ENCODE peak calls at places on chromosomes 13 and 19, in five cellular contexts. Z is mesendoderm, V is IMR-90, W is neuronal stem cell, A is H9. O is an unnamed sample. For H3K4me1, the result is how much of the 10 kb centered on the place peaks cover.

GRCh38 chr13:51276684-51277083 is 54.5 kb downstream of the FAM124A start:
- DNase-seq in Z (no peak), V (no peak), W (no peak), A (peak), O (no peak)

GRCh38 chr19:43353606-43354304 is at the start of gene CD177:
- DNase-seq in Z (peak), V (no peak), W (peak), A (no peak), O (no peak)

GRCh38 chr19:21328402-21328801 is 808 bp downstream of the ZNF708 start:
- DNase-seq in Z (peak), V (no peak), W (peak), A (no peak), O (no peak)

GRCh38 chr13:112711528-112712265 is 21.9 kb downstream of the ATP11A start:
- DNase-seq in Z (peak), V (peak), W (peak), A (peak), O (peak)

GRCh38 chr13:72004975-72005374 is 138.0 kb upstream of the DACH1 start:
- DNase-seq in Z (no peak), V (no peak), W (peak), A (no peak), O (no peak)

GRCh38 chr13:29472317-29472961 is 123.0 kb downstream of the SLC7A1 start:
- DNase-seq in Z (peak), V (peak), W (no peak), A (peak), O (peak)

GRCh38 chr13:64332048-64332447 is 2898.1 kb downstream of the PCDH9 start:
- DNase-seq in Z (no peak), V (peak), W (no peak), A (no peak), O (no peak)

GRCh38 chr19:10593820-10594637 is 6.9 kb upstream of the AP1M2 start:
- DNase-seq in Z (no peak), V (no peak), W (no peak), A (no peak), O (no peak)

GRCh38 chr13:33763021-33763420 is 54.9 kb upstream of the RFC3 start:
- DNase-seq in Z (no peak), V (no peak), W (no peak), A (no peak), O (no peak)

GRCh38 chr19:11142528-11143171 is 12.9 kb downstream of the SPC24 start:
- DNase-seq in Z (peak), V (peak), W (peak), A (peak), O (peak)

GRCh38 chr13:95204231-95204765 is 97.0 kb downstream of the ABCC4 start:
- DNase-seq in Z (no peak), V (no peak), W (no peak), A (no peak), O (no peak)

GRCh38 chr13:33401238-33401637 is 115.7 kb upstream of the STARD13 start:
- DNase-seq in Z (no peak), V (no peak), W (no peak), A (no peak), O (no peak)

GRCh38 chr13:109357751-109358150 is 428.6 kb downstream of the IRS2 start:
- DNase-seq in Z (peak), V (peak), W (no peak), A (no peak), O (peak)

GRCh38 chr13:47726394-47726793 is 274.7 kb downstream of the SUCLA2 start:
- DNase-seq in Z (no peak), V (no peak), W (no peak), A (no peak), O (no peak)

GRCh38 chr13:30301827-30302226 is 5.5 kb downstream of the KATNAL1 start:
- DNase-seq in Z (no peak), V (no peak), W (no peak), A (no peak), O (no peak)

GRCh38 chr13:95295026-95295425 is 6.2 kb downstream of the ABCC4 start:
- DNase-seq in Z (no peak), V (no peak), W (no peak), A (no peak), O (no peak)

GRCh38 chr19:24101459-24102122 is 14.6 kb downstream of the ZNF254 start:
- DNase-seq in Z (no peak), V (no peak), W (no peak), A (no peak), O (no peak)

GRCh38 chr19:10416380-10417257 is 3.7 kb upstream of the PDE4A start:
- DNase-seq in Z (peak), V (peak), W (peak), A (peak), O (peak)

GRCh38 chr13:80132741-80133601 is 208.0 kb downstream of the SPRY2 start:
- DNase-seq in Z (peak), V (peak), W (no peak), A (no peak), O (peak)

GRCh38 chr19:55212447-55212846 is 3.1 kb upstream of the PTPRH start:
- DNase-seq in Z (peak), V (no peak), W (no peak), A (no peak), O (no peak)

GRCh38 chr19:38649305-38650179 is 2.1 kb downstream of the ACTN4 start:
- DNase-seq in Z (no peak), V (no peak), W (no peak), A (no peak), O (no peak)

GRCh38 chr19:18507021-18507726 is 14.7 kb downstream of the ELL start:
- DNase-seq in Z (no peak), V (no peak), W (no peak), A (no peak), O (no peak)

GRCh38 chr13:79457948-79458347 is 23.0 kb upstream of the NDFIP2 start:
- DNase-seq in Z (peak), V (peak), W (no peak), A (no peak), O (peak)

GRCh38 chr19:47691782-47692181 is 21.4 kb upstream of the EHD2 start:
- DNase-seq in Z (no peak), V (no peak), W (no peak), A (no peak), O (no peak)

GRCh38 chr19:12513531-12514061 is 29.0 kb upstream of the ZNF709 start:
- DNase-seq in Z (no peak), V (no peak), W (no peak), A (peak), O (no peak)

GRCh38 chr13:99657848-99658265 is 156.6 kb downstream of the TM9SF2 start:
- DNase-seq in Z (peak), V (no peak), W (no peak), A (peak), O (peak)

GRCh38 chr19:17611462-17612244 is 56.2 kb downstream of the COLGALT1 start:
- DNase-seq in Z (no peak), V (no peak), W (no peak), A (no peak), O (no peak)

GRCh38 chr13:98478134-98479129 is 98.5 kb downstream of the STK24 start:
- DNase-seq in Z (peak), V (peak), W (peak), A (peak), O (peak)

GRCh38 chr13:109152311-109152820 is 523.0 kb downstream of the MYO16 start:
- DNase-seq in Z (peak), V (no peak), W (no peak), A (no peak), O (peak)

GRCh38 chr13:31060655-31061054 is 101.0 kb downstream of the HSPH1 start:
- DNase-seq in Z (no peak), V (no peak), W (no peak), A (no peak), O (no peak)

GRCh38 chr13:42991892-42992584 is at the start of gene EPSTI1:
- DNase-seq in Z (peak), V (peak), W (peak), A (peak), O (peak)

GRCh38 chr13:50787316-50788195 is 55.9 kb downstream of the DLEU7 start:
- DNase-seq in Z (peak), V (no peak), W (no peak), A (no peak), O (no peak)

GRCh38 chr19:12778020-12778904 is 2.9 kb upstream of the HOOK2 start:
- DNase-seq in Z (peak), V (peak), W (no peak), A (peak), O (peak)

GRCh38 chr13:77337159-77337558 is 10.3 kb upstream of the MYCBP2 start:
- DNase-seq in Z (no peak), V (no peak), W (no peak), A (no peak), O (no peak)
- H3K23ac ChIP-seq in Z (no peak), V (no peak), W (no peak), A (no peak), O (no peak)

GRCh38 chr19:15379996-15380647 is 535 bp upstream of the AKAP8 start:
- DNase-seq in Z (peak), V (peak), W (no peak), A (peak), O (peak)
- H3K4ac ChIP-seq in Z (peak), V (peak), W (no peak), A (no peak), O (peak)

DNA sequence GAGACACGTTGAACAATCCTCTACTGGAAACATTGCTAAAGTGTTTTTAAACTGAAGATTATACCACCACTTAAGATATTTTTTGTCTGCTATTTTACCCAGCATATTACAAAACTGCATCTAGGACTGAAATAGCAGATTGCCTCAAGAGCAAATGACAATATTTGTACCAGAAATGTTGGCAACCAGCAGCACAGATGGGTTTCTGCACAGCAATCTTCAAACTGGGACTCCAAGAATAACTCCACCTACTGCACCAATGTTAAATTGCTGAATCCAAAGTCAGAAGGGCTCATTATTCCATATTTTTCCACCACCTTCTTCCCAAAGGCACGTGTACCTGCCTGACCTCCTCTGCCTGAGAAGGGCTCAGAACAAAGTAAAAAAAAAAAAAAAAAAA is 79.6 kb downstream of the FOXO1 start:
- DNase-seq in Z (no peak), V (no peak), W (no peak), A (no peak), O (no peak)
- H3K4me1 ChIP-seq in Z (under half), V (under half), W (under half), A (under half), O (under half)

GRCh38 chr13:26950968-26951367 is 190.4 kb upstream of the GPR12 start:
- DNase-seq in Z (no peak), V (no peak), W (no peak), A (no peak), O (no peak)

GRCh38 chr13:26950546-26950945 is 190.0 kb upstream of the GPR12 start:
- DNase-seq in Z (no peak), V (no peak), W (no peak), A (no peak), O (no peak)

GRCh38 chr13:26949701-26950345 is 189.2 kb upstream of the GPR12 start:
- DNase-seq in Z (no peak), V (no peak), W (no peak), A (no peak), O (no peak)

GRCh38 chr13:26946675-26947342 is 186.2 kb upstream of the GPR12 start:
- DNase-seq in Z (peak), V (peak), W (peak), A (no peak), O (peak)

GRCh38 chr13:26948353-26948752 is 187.8 kb upstream of the GPR12 start:
- DNase-seq in Z (no peak), V (no peak), W (no peak), A (no peak), O (no peak)
- H3K23ac ChIP-seq in Z (no peak), V (no peak), W (no peak), A (no peak), O (no peak)

GRCh38 chr19:56295531-56296455 is 18.8 kb downstream of the ZSCAN5A start:
- DNase-seq in Z (no peak), V (no peak), W (no peak), A (no peak), O (no peak)

GRCh38 chr19:56294557-56294956 is 20.1 kb downstream of the ZSCAN5A start:
- DNase-seq in Z (no peak), V (peak), W (no peak), A (no peak), O (no peak)

GRCh38 chr19:56291857-56292256 is 19.3 kb downstream of the EDDM13 start:
- DNase-seq in Z (no peak), V (no peak), W (no peak), A (no peak), O (no peak)

GRCh38 chr19:56290104-56290503 is 17.6 kb downstream of the EDDM13 start:
- DNase-seq in Z (no peak), V (no peak), W (no peak), A (no peak), O (no peak)
- H3K4ac ChIP-seq in Z (no peak), V (no peak), W (no peak), A (no peak), O (no peak)

GRCh38 chr19:1216756-1217155 is 11.2 kb downstream of the STK11 start:
- DNase-seq in Z (no peak), V (no peak), W (no peak), A (no peak), O (no peak)

GRCh38 chr19:1214862-1215731 is 9.5 kb downstream of the STK11 start:
- DNase-seq in Z (no peak), V (no peak), W (no peak), A (no peak), O (no peak)

GRCh38 chr19:1219786-1220451 is 14.3 kb downstream of the STK11 start:
- DNase-seq in Z (no peak), V (no peak), W (no peak), A (no peak), O (no peak)

GRCh38 chr19:1218751-1219567 is 13.4 kb downstream of the STK11 start:
- DNase-seq in Z (no peak), V (no peak), W (no peak), A (no peak), O (no peak)

DNA sequence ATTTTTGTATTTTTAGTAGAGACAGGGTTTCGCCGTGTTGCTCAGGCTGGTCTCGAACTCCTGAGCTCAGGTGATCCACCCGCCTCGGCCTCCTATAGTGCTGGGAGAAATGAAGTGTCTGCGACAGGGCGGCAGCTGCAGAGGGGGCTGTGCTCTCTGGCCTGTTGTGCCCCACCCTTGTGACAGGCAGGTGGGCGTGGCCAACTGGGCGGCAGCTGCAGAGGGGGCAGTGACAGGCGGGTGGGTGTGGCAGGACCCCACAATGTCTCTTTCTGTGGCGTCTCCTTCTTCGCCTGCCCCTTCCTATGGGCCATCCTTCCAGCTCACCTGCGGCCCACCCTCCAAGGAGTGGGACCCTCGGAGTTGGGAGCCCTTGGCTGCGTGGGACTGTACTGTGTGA is 11.8 kb downstream of the STK11 start:
- DNase-seq in Z (no peak), V (no peak), W (no peak), A (no peak), O (no peak)
- H3K4me1 ChIP-seq in Z (under half), V (under half), W (under half), A (under half), O (under half)

DNA sequence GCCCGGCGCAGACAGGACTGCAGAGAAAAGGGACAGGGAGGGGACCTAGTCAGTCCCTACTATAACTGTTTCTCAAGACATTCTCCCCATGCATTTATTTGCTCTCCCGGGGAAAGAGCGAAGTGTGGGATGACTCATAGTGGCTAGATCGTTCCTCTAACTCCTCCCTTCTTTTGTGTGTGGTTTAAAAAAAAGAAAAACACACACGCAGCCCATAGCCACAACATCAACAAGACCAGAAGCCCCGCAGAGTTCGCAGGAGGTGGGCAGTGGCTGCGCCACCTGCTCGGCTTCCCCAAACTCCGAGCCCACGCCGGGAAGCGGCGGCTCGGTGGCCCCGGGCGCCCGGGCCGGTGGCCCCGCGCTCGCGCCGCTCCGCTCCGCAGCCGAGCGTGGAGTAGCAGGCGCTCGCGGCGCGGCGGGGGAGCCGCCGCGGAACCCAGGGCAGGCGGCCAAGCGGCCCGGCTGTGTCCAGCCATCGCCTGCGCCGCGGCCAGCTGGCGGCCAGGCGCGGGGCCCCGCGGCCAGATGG is 698 bp downstream of the TMTC4 start:
- DNase-seq in Z (peak), V (peak), W (peak), A (no peak), O (peak)
- H3K23ac ChIP-seq in Z (no peak), V (peak), W (no peak), A (no peak), O (no peak)

GRCh38 chr13:23629566-23630272 is 59.5 kb downstream of the TNFRSF19 start:
- DNase-seq in Z (no peak), V (no peak), W (no peak), A (no peak), O (no peak)

GRCh38 chr13:23631676-23632622 is 61.7 kb downstream of the TNFRSF19 start:
- DNase-seq in Z (peak), V (no peak), W (no peak), A (no peak), O (no peak)

GRCh38 chr13:23628765-23629565 is 58.8 kb downstream of the TNFRSF19 start:
- DNase-seq in Z (no peak), V (no peak), W (no peak), A (no peak), O (no peak)

GRCh38 chr13:23632741-23633140 is 62.5 kb downstream of the TNFRSF19 start:
- DNase-seq in Z (no peak), V (no peak), W (no peak), A (no peak), O (no peak)

DNA sequence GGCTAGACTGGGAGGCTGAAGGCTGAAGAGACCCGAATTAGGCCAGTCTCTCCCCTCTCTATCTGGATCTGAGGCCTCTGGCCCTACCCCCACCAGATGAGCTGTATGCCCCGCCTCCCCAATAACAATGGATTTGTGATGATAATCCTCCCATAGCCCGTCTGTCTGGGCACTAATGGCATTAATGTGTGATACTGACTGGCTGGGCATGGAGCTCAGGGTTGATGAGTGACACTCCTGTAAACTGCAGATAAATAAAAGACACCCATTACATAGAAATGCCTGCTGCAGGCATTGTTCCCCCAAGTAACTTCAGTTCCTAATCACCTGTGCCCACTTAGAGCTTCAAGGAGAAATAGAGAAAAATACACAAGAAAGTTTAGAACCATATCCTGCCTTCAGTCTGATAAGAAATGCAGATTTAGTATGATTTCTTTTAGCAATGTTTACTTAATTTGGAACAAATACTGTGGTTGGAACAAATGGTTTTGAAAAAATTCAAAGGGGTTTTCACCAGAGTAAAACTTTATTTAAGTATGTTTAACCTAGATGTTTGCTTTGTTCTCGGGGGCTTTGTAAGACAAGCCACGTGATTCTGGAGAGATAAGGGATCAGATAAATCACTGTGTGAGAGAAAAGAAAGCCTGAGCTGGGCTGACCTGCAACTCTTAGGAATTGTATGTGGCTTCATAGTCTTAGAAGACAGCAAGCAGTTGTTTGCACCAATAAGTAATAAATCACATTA is 60.3 kb downstream of the TNFRSF19 start:
- DNase-seq in Z (peak), V (no peak), W (no peak), A (no peak), O (no peak)
- H3K4ac ChIP-seq in Z (no peak), V (no peak), W (no peak), A (no peak), O (no peak)

DNA sequence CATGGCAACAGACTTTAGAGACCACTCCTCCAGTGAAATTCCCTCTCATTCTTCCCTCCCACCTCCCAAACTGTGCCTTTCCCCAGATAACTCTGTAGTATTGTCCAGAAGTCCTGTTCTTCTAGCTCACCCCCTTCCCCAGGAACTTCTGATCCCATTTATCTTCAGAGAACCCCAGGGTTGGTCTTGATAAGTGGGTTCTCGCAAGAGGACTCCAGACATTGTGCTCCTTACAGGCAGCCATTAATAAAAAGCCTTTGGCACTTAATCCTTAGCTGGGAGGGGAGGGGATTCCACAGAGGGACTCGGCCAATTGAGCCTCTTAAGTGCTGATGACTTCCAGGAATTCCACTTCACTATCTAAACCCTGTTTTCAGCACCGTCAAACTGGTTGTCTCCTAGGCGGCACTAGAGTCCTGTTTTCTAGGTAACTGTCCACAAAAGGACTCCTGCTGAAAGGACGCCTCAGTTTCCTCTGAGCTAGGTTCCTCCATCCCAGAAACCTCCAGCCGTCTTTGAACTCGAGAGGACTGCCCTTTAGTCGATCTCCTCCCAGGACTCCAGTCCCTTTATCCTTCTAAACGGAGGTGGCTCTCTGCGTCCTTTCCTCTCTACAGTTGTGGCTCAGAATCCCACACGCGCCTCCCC is 2.0 kb downstream of the LTBP4 start:
- DNase-seq in Z (peak), V (peak), W (no peak), A (no peak), O (peak)
- H3K4me1 ChIP-seq in Z (under half), V (under half), W (under half), A (under half), O (under half)

GRCh38 chr19:46124638-46125115 is at the start of gene IGFL3:
- DNase-seq in Z (peak), V (peak), W (no peak), A (no peak), O (no peak)

GRCh38 chr19:46126086-46126485 is 1.6 kb upstream of the IGFL3 start:
- DNase-seq in Z (no peak), V (no peak), W (no peak), A (no peak), O (no peak)

GRCh38 chr19:46125447-46125846 is 959 bp upstream of the IGFL3 start:
- DNase-seq in Z (no peak), V (no peak), W (no peak), A (no peak), O (no peak)
- H3K23ac ChIP-seq in Z (no peak), V (no peak), W (no peak), A (no peak), O (no peak)